ENCODE peak calls at places on chromosome 12, in four cellular contexts. B is HCT116, G is cardiac muscle cell, V is AG04450. T is an unnamed sample.

GRCh38 chr12:102350070-102350469 is 130.3 kb downstream of the IGF1 start:
- DNase-seq in B (no peak), G (no peak), V (no peak), T (no peak)

GRCh38 chr12:88553941-88554658 is 26.2 kb downstream of the KITLG start:
- DNase-seq in B (peak; percentile 49), G (peak; percentile 23), V (no peak), T (peak; percentile 94)

GRCh38 chr12:7327913-7328312 is 24.0 kb downstream of the ACSM4 start:
- DNase-seq in B (no peak), G (no peak), V (no peak), T (no peak)

GRCh38 chr12:43318002-43318401 is 234.0 kb downstream of the ADAMTS20 start:
- DNase-seq in B (no peak), G (no peak), V (no peak), T (peak; percentile 44)

GRCh38 chr12:48712209-48712608 is 4.3 kb downstream of the CCNT1 start:
- DNase-seq in B (no peak), G (no peak), V (no peak), T (no peak)

GRCh38 chr12:13124661-13125505 is 21.4 kb upstream of the GSG1 start:
- DNase-seq in B (no peak), G (no peak), V (peak; percentile 21), T (peak; percentile 56)

GRCh38 chr12:29334911-29335310 is 46.1 kb downstream of the ERGIC2 start:
- DNase-seq in B (no peak), G (no peak), V (no peak), T (no peak)

GRCh38 chr12:46389130-46389616 is 16.6 kb upstream of the SLC38A2 start:
- DNase-seq in B (no peak), G (no peak), V (no peak), T (no peak)

GRCh38 chr12:102612008-102612407 is 131.6 kb upstream of the IGF1 start:
- DNase-seq in B (no peak), G (no peak), V (no peak), T (no peak)

GRCh38 chr12:123886258-123886657 is 86.4 kb downstream of the CCDC92 start:
- DNase-seq in B (no peak), G (no peak), V (no peak), T (no peak)

GRCh38 chr12:68069276-68069675 is 80.0 kb downstream of the IFNG-AS1 start:
- DNase-seq in B (no peak), G (no peak), V (no peak), T (no peak)

GRCh38 chr12:42652048-42652447 is 62.5 kb upstream of the PRICKLE1 start:
- DNase-seq in B (no peak), G (no peak), V (no peak), T (peak; percentile 42)

GRCh38 chr12:22656376-22656775 is 31.4 kb downstream of the ETNK1 start:
- DNase-seq in B (no peak), G (no peak), V (no peak), T (no peak)

GRCh38 chr12:131555197-131555820 is 155.6 kb upstream of the SFSWAP start:
- DNase-seq in B (no peak), G (no peak), V (no peak), T (peak; percentile 75)

GRCh38 chr12:67357726-67358125 is 88.6 kb downstream of the CAND1 start:
- DNase-seq in B (no peak), G (no peak), V (no peak), T (no peak)

GRCh38 chr12:71220295-71220694 is 62.5 kb upstream of the TSPAN8 start:
- DNase-seq in B (no peak), G (no peak), V (no peak), T (no peak)

GRCh38 chr12:7695159-7695930 is at the start of gene GDF3:
- DNase-seq in B (no peak), G (peak; percentile 50), V (no peak), T (peak; percentile 9)

GRCh38 chr12:7387289-7387688 is 56.7 kb downstream of the CD163L1 start:
- DNase-seq in B (no peak), G (no peak), V (no peak), T (no peak)

GRCh38 chr12:122501489-122501989 is 807 bp upstream of the ZCCHC8 start:
- DNase-seq in B (no peak), G (no peak), V (no peak), T (no peak)

GRCh38 chr12:53476769-53477209 is 22.5 kb downstream of the MAP3K12 start:
- DNase-seq in B (no peak), G (peak; percentile 49), V (no peak), T (no peak)

GRCh38 chr12:131620946-131621681 is 89.8 kb upstream of the SFSWAP start:
- DNase-seq in B (no peak), G (no peak), V (no peak), T (no peak)

GRCh38 chr12:100574262-100575074 is 984 bp downstream of the GAS2L3 start:
- DNase-seq in B (no peak), G (peak; percentile 14), V (no peak), T (peak; percentile 68)

GRCh38 chr12:11959117-11959823 is 111.5 kb upstream of the BCL2L14 start:
- DNase-seq in B (no peak), G (no peak), V (no peak), T (no peak)

GRCh38 chr12:132384916-132385315 is 55.5 kb upstream of the GALNT9 start:
- DNase-seq in B (no peak), G (no peak), V (no peak), T (no peak)

GRCh38 chr12:121005346-121005815 is 10.9 kb downstream of the C12orf43 start:
- DNase-seq in B (peak; percentile 46), G (peak; percentile 54), V (no peak), T (peak; percentile 53)

GRCh38 chr12:125032466-125033152 is 32.6 kb upstream of the AACS start:
- DNase-seq in B (no peak), G (no peak), V (no peak), T (no peak)

GRCh38 chr12:83040991-83041390 is 354.3 kb downstream of the TMTC2 start:
- DNase-seq in B (no peak), G (no peak), V (no peak), T (no peak)

GRCh38 chr12:20438307-20438779 is 70.0 kb downstream of the PDE3A start:
- DNase-seq in B (no peak), G (no peak), V (no peak), T (no peak)

GRCh38 chr12:102216086-102216691 is 18.6 kb upstream of the PMCH start:
- DNase-seq in B (peak; percentile 35), G (no peak), V (peak; percentile 27), T (peak; percentile 38)

GRCh38 chr12:48183091-48183875 is at the start of gene CCDC184:
- DNase-seq in B (peak; percentile 57), G (peak; percentile 62), V (no peak), T (no peak)

GRCh38 chr12:2960432-2960956 is 1.3 kb downstream of the TEAD4 start:
- DNase-seq in B (no peak), G (no peak), V (no peak), T (peak; percentile 40)

GRCh38 chr12:23659151-23659550 is 290.3 kb downstream of the SOX5 start:
- DNase-seq in B (no peak), G (no peak), V (no peak), T (no peak)

DNA sequence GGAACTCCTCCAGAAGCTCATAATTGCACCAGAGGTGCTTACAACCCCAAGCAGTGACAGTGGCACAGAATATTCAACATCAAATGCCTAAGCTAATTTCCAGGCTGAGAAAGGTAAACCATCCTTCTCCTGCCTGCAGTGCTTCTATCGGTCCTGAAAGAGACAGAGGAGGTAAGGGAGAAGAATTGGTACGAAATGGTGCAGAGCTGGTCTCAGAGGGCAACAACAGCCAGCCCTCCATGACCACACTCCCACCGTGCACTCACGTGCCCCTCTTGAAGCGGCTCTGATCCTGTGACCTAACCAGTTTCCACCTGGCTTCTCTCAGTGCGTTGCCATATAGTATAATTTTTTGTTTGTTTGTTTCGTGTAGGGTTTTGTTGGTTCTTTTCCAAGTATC is 1.5 kb upstream of the ATP2A2 start:
- DNase-seq in B (no peak), G (peak; percentile 40), V (no peak), T (no peak)
- TF ChIP-seq CTCF in B (no peak), G (no peak), V (no peak), T (no peak)

DNA sequence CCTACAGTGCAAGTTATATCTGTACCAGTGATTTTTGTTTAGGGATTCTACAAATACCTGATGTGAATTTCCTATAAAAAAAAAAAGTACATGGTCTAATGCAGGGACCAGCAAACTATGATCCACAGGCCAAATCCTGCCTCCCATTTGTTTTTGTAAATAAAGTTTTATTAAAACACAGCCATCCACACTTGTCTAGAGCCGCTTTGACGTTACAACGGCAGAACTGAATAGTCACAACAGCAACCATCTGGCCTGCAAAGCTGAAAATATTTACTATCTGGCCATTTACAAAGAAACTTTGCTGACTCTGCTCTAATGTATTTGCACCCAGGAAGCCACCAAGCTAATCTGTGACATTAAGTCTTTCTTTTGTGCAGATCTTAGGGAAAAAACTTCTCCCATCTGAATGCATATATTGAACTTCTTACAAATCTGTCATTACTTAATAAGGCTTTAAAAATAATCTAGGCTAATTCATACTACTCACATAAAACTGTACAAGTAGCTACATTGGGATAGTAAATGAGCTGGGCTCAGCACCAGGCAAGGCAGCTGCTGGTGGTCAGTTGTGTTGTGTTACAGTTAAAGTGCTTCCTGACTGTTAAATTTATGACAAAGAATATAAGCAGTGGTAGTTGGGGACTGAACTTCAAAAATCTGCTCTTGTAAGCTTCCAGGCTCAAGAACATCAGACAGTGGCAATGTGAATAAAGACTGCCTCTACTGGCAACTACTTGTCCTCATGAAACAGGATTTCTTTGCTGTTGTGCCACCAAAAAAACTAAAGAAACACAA is 303.3 kb downstream of the MED13L start:
- DNase-seq in B (no peak), G (no peak), V (no peak), T (no peak)
- TF ChIP-seq CTCF in B (no peak), G (no peak), V (no peak), T (no peak)

GRCh38 chr12:69583203-69583602 is 2.1 kb upstream of the CCT2 start:
- DNase-seq in B (no peak), G (peak; percentile 50), V (no peak), T (peak; percentile 16)
- TF ChIP-seq CTCF in B (peak; percentile 53), G (peak; percentile 10), V (peak; percentile 9), T (no peak)

DNA sequence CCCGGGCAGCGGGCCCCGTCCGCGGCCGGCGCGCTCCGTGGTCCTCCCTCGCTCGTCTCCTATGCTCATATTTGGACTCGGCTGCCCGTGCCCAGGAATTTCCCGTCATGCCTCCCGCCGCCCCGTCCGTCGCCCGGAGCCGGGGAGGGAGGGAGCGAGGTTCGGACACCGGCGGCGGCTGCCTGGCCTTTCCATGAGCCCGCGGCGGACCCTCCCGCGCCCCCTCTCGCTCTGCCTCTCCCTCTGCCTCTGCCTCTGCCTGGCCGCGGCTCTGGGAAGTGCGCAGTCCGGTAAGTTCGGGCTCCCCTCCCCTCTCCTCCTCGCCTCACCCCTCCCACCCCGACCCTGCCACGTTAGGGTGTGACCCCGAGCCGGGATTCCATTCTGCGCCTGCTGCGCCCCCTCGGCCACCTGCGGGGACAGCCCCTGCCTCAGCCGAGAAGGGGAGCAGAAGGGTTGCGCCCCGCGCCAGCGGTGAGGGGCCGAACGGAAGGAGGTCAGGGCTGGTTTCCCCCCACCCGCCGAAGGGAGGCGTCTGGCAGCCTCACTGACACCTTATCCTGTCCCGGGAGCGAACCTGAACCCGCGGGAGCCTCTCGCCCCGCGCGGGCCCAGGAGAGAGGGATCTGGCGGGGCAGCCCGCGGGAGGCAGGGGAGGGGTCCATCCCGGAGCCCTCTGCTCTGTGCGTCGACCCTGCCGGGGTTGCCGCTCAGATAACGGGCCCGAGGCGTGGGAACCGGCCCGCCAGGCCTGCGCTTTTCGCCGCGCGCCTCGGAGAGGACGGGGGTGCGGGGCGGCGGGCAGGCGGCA is at the start of gene MSRB3:
- DNase-seq in B (peak; percentile 19), G (peak; percentile 93), V (peak; percentile 37), T (peak; percentile 66)
- TF ChIP-seq CTCF in B (no peak), G (peak; percentile 20), V (no peak), T (peak; percentile 24)

GRCh38 chr12:5503774-5504173 is 71.9 kb downstream of the NTF3 start:
- DNase-seq in B (no peak), G (no peak), V (no peak), T (no peak)
- TF ChIP-seq CTCF in B (no peak), G (no peak), V (no peak), T (no peak)

T was measured in MCF 10A.